ENCODE peak calls at places on chromosomes 16 and 17, in four cellular contexts. M is sigmoid colon, W is brain microvascular endothelial cell, S is kidney epithelial cell. P is an unnamed sample. For H3K36me3, the result is how much of the 10 kb centered on the place peaks cover.

GRCh38 chr17:64706224-64707076 is 44.3 kb upstream of the SMURF2 start:
- DNase-seq in S (no peak), M (no peak), W (no peak), P (no peak)

GRCh38 chr16:51180719-51181494 is 29.8 kb upstream of the SALL1 start:
- DNase-seq in M (no peak), W (no peak), S (no peak), P (no peak)

GRCh38 chr17:82648761-82649474 is 674 bp upstream of the WDR45B start:
- DNase-seq in W (no peak), M (peak), S (no peak), P (peak)

GRCh38 chr17:21199856-21200255 is 14.1 kb downstream of the TMEM11 start:
- DNase-seq in S (no peak), M (no peak), W (no peak), P (no peak)

GRCh38 chr16:19808061-19808621 is 76.5 kb downstream of the GPRC5B start:
- DNase-seq in S (no peak), W (no peak), M (peak), P (peak)

GRCh38 chr16:17354121-17354750 is 116.5 kb downstream of the XYLT1 start:
- DNase-seq in M (no peak), S (no peak), W (no peak), P (no peak)

GRCh38 chr17:70855401-70856054 is 686.2 kb downstream of the KCNJ2 start:
- DNase-seq in W (peak), M (no peak), S (no peak), P (no peak)

GRCh38 chr16:31421587-31421986 is 6.6 kb downstream of the COX6A2 start:
- DNase-seq in M (no peak), S (no peak), W (no peak), P (no peak)

GRCh38 chr17:39058524-39058923 is 91.3 kb upstream of the FBXO47 start:
- DNase-seq in M (no peak), W (no peak), S (no peak), P (no peak)

GRCh38 chr16:72013389-72013788 is 4.8 kb downstream of the DHODH start:
- DNase-seq in S (peak), M (no peak), W (no peak), P (peak)

GRCh38 chr17:28747046-28747691 is 3.4 kb downstream of the TRAF4 start:
- DNase-seq in S (no peak), M (no peak), W (no peak), P (peak)

GRCh38 chr17:74890554-74890953 is 2.9 kb downstream of the FADS6 start:
- DNase-seq in W (no peak), M (no peak), S (no peak), P (no peak)

GRCh38 chr16:48409839-48410610 is 24.8 kb upstream of the SIAH1 start:
- DNase-seq in W (peak), S (no peak), M (no peak), P (peak)

GRCh38 chr16:11079657-11080187 is 135.4 kb downstream of the CLEC16A start:
- DNase-seq in W (peak), M (peak), S (no peak), P (no peak)

GRCh38 chr17:83029571-83029970 is 49.8 kb upstream of the METRNL start:
- DNase-seq in S (no peak), M (peak), W (no peak), P (no peak)

GRCh38 chr17:62681061-62681938 is 53.8 kb downstream of the MRC2 start:
- DNase-seq in M (no peak), S (no peak), W (no peak), P (no peak)

GRCh38 chr17:56319531-56319930 is 166.3 kb downstream of the ANKFN1 start:
- DNase-seq in S (peak), M (no peak), W (no peak), P (no peak)

GRCh38 chr16:71369494-71369893 is 11.0 kb downstream of the CALB2 start:
- DNase-seq in S (no peak), M (no peak), W (no peak), P (peak)

GRCh38 chr16:80527297-80527696 is 13.5 kb upstream of the DYNLRB2 start:
- DNase-seq in S (no peak), W (peak), M (no peak), P (no peak)

GRCh38 chr16:67372664-67373063 is 20.6 kb downstream of the TPPP3 start:
- DNase-seq in W (no peak), M (no peak), S (no peak), P (no peak)

GRCh38 chr16:89476379-89476778 is 14.0 kb downstream of the ANKRD11 start:
- DNase-seq in S (no peak), W (no peak), M (no peak), P (no peak)

GRCh38 chr16:648071-648785 is 937 bp upstream of the WDR90 start:
- DNase-seq in S (no peak), W (no peak), M (no peak), P (peak)
- TF ChIP-seq CTCF in S (peak), W (peak), M (no peak), P (peak)

GRCh38 chr17:81578038-81578441 is 25.9 kb upstream of the FAAP100 start:
- DNase-seq in M (no peak), W (no peak), S (no peak), P (no peak)

GRCh38 chr17:81577278-81578000 is 25.3 kb upstream of the FAAP100 start:
- DNase-seq in W (peak), S (no peak), M (no peak), P (no peak)

GRCh38 chr17:81578561-81579225 is 26.5 kb upstream of the FAAP100 start:
- DNase-seq in S (no peak), W (no peak), M (no peak), P (no peak)

GRCh38 chr17:81575836-81576235 is 23.7 kb upstream of the FAAP100 start:
- DNase-seq in W (no peak), M (no peak), S (no peak), P (peak)

GRCh38 chr17:81576621-81577277 is 24.6 kb upstream of the FAAP100 start:
- DNase-seq in W (peak), S (no peak), M (no peak), P (peak)
- H3K36me3 ChIP-seq in W (under half), S (under half), M (under half), P (under half)

GRCh38 chr16:56869513-56870270 is 4.7 kb downstream of the SLC12A3 start:
- DNase-seq in M (no peak), S (no peak), W (no peak), P (no peak)
- TF ChIP-seq CTCF in M (no peak), S (no peak), W (peak), P (no peak)

GRCh38 chr17:50186661-50187402 is 14.6 kb downstream of the COL1A1 start:
- DNase-seq in W (peak), M (no peak), S (no peak), P (no peak)
- H3K36me3 ChIP-seq in W (half or more), M (half or more), S (under half), P (under half)

DNA sequence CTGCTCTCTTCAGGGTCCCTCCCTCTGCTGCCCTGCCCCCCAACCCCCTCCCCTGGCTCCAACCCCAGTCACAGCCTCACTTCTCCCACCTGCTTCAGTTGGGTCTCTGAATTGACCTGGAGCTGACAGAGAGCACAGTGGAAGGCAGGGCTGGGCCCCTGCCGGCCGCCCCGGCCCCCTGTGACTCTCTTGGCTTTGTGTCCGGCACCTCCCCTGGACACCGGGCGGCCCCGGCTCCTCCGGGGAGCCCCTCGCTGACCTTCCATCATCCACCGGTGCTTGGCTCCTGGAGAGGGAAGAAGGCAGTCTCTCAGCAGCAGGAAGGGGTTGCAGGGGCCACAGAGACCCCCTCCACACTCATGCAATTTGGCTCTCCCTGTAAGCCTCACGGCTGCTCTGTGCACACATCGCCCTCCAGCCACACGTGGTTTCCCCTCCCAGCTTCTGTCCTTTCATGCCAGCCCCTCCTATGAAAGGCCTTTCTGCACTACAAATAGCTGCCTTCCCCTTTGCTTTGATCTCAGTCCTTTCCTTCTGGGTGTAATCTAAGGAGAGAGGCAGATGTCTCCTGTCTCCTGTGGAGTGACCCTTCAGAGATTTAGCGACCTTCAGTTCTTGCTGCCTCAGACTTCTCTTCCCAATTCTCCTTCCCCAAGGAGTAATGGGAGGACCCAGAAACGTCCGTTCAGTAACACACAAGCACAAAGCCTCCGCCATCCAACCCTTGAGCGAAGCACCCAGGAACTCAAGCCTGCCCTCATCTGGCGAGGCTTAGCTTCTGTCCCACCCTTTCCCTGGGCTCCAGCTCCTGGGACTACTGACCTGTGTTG is 8.3 kb downstream of the NKIRAS2 start:
- DNase-seq in M (no peak), S (no peak), W (no peak), P (no peak)
- TF ChIP-seq CTCF in M (no peak), S (peak), W (peak), P (no peak)

DNA sequence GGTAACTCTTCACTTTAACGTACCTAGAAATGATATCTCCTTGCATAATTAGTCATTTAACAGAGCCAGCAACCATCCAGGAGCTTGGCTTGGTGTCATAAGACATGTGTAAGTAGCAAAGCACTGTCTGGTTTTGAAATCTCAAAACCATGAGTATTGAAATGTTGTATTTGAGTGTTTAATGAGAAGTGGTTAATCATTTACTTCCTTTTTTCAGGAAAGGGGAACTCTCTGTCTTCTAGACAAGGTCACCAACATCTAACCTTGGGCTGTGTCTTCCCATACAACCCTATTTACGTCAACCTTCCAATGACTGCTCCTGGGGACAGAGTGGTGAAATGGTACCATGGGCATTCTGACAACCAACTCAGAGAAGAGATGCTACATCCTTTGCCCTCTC is 27.1 kb downstream of the PMP22 start:
- DNase-seq in S (no peak), M (no peak), W (no peak), P (no peak)
- H3K36me3 ChIP-seq in S (under half), M (under half), W (under half), P (half or more)

GRCh38 chr17:57404073-57404472 is 147.8 kb downstream of the MSI2 start:
- DNase-seq in S (no peak), M (no peak), W (no peak), P (no peak)
- TF ChIP-seq CTCF in S (no peak), M (no peak), W (no peak), P (no peak)

P was measured in thyroid gland.